ENCODE peak calls at places on chromosomes 16 and 17, in seven cellular contexts. F is HCT116, V is PC-3, K is OCI-LY7, I is neural progenitor cell, X is MM.1S, E is SK-N-SH. C is an unnamed sample.

GRCh38 chr17:19457830-19458271 is 46.8 kb downstream of the RNF112 start:
- DNase-seq in V (no peak), X (no peak), K (no peak), E (no peak), I (peak; percentile 62), F (no peak), C (peak; percentile 59)

GRCh38 chr17:79980246-79981043 is 55.2 kb downstream of the TBC1D16 start:
- DNase-seq in E (peak; percentile 26), K (no peak), F (no peak), I (no peak), X (no peak), V (no peak), C (no peak)

GRCh38 chr17:42463976-42464400 is 5.3 kb downstream of the ATP6V0A1 start:
- DNase-seq in X (no peak), K (no peak), F (no peak), I (no peak), E (no peak), V (no peak), C (no peak)

GRCh38 chr17:46971647-46972300 is 7.3 kb downstream of the RPRML start:
- DNase-seq in E (no peak), F (no peak), V (no peak), I (no peak), K (no peak), X (no peak), C (no peak)

GRCh38 chr17:79872762-79873161 is 33.5 kb upstream of the CBX4 start:
- DNase-seq in I (no peak), V (no peak), X (no peak), E (no peak), F (no peak), K (no peak), C (no peak)

GRCh38 chr17:20174588-20175265 is 165.6 kb downstream of the SPECC1 start:
- DNase-seq in K (no peak), F (peak; percentile 18), I (no peak), E (no peak), V (peak; percentile 84), X (no peak), C (no peak)

GRCh38 chr16:4200000-4200780 is 41.7 kb downstream of the SRL start:
- DNase-seq in E (peak; percentile 86), F (peak; percentile 31), X (peak; percentile 47), I (peak; percentile 63), K (peak; percentile 56), V (peak; percentile 69), C (peak; percentile 76)

GRCh38 chr16:81797443-81797842 is 18.4 kb downstream of the PLCG2 start:
- DNase-seq in K (peak; percentile 80), I (no peak), F (no peak), X (peak; percentile 47), V (no peak), E (no peak), C (no peak)

GRCh38 chr16:58331024-58331707 is 36.3 kb upstream of the PRSS54 start:
- DNase-seq in X (no peak), K (peak; percentile 60), V (no peak), I (peak; percentile 74), F (no peak), E (no peak), C (peak; percentile 89)

GRCh38 chr17:40503154-40503553 is 1.7 kb upstream of the TNS4 start:
- DNase-seq in X (no peak), V (no peak), F (no peak), K (no peak), I (no peak), E (no peak), C (no peak)

GRCh38 chr17:44152875-44153274 is 11.1 kb downstream of the HROB start:
- DNase-seq in X (no peak), V (no peak), E (no peak), K (no peak), I (no peak), F (no peak), C (no peak)

GRCh38 chr17:80599546-80600305 is 55.1 kb downstream of the RPTOR start:
- DNase-seq in X (no peak), F (no peak), I (no peak), E (no peak), K (no peak), V (no peak), C (no peak)

GRCh38 chr17:27873211-27873610 is 20.0 kb downstream of the LYRM9 start:
- DNase-seq in X (no peak), F (no peak), I (no peak), K (no peak), E (no peak), V (no peak), C (no peak)

GRCh38 chr17:6583411-6583810 is 27.1 kb upstream of the PITPNM3 start:
- DNase-seq in K (no peak), E (no peak), I (no peak), X (no peak), V (no peak), F (no peak), C (no peak)

GRCh38 chr16:71723537-71724319 is 773 bp downstream of the PHLPP2 start:
- DNase-seq in V (peak; percentile 73), I (peak; percentile 95), K (peak; percentile 88), X (peak; percentile 93), E (peak; percentile 97), F (peak; percentile 47), C (peak; percentile 85)

GRCh38 chr16:51880776-51881175 is 666.2 kb downstream of the TOX3 start:
- DNase-seq in F (no peak), E (no peak), V (peak; percentile 40), X (no peak), I (no peak), K (no peak), C (no peak)

GRCh38 chr17:66483946-66484345 is 181.5 kb downstream of the PRKCA start:
- DNase-seq in X (no peak), I (no peak), V (no peak), K (no peak), E (no peak), F (no peak), C (no peak)

GRCh38 chr16:72939247-72939646 is 108.7 kb downstream of the ZFHX3 start:
- DNase-seq in K (no peak), E (no peak), X (no peak), F (no peak), V (peak; percentile 56), I (no peak), C (no peak)

GRCh38 chr16:68040506-68041288 is 17.6 kb downstream of the DUS2 start:
- DNase-seq in E (peak; percentile 82), V (peak; percentile 60), X (peak; percentile 82), I (peak; percentile 81), F (peak; percentile 63), K (peak; percentile 88), C (peak; percentile 92)

GRCh38 chr16:30349695-30350094 is 5.4 kb downstream of the CD2BP2 start:
- DNase-seq in K (peak; percentile 95), E (no peak), I (no peak), V (no peak), F (no peak), X (no peak), C (no peak)

GRCh38 chr17:2034157-2034556 is 4.2 kb downstream of the DPH1 start:
- DNase-seq in V (no peak), E (no peak), X (no peak), I (no peak), F (no peak), K (peak; percentile 35), C (no peak)

GRCh38 chr16:85556456-85557082 is 56.6 kb upstream of the GSE1 start:
- DNase-seq in X (peak; percentile 50), V (peak; percentile 29), K (peak; percentile 69), E (peak; percentile 77), F (no peak), I (peak; percentile 71), C (peak; percentile 80)

GRCh38 chr16:54411555-54411954 is 125.0 kb upstream of the IRX3 start:
- DNase-seq in X (no peak), E (no peak), K (no peak), I (peak; percentile 30), V (no peak), F (no peak), C (peak; percentile 60)

GRCh38 chr17:59903455-59903854 is 10.5 kb downstream of the RPS6KB1 start:
- DNase-seq in E (no peak), V (no peak), X (no peak), I (no peak), F (no peak), K (no peak), C (no peak)

GRCh38 chr16:84286568-84287220 is 8.0 kb upstream of the WFDC1 start:
- DNase-seq in E (no peak), F (no peak), V (no peak), K (no peak), X (no peak), I (no peak), C (no peak)

DNA sequence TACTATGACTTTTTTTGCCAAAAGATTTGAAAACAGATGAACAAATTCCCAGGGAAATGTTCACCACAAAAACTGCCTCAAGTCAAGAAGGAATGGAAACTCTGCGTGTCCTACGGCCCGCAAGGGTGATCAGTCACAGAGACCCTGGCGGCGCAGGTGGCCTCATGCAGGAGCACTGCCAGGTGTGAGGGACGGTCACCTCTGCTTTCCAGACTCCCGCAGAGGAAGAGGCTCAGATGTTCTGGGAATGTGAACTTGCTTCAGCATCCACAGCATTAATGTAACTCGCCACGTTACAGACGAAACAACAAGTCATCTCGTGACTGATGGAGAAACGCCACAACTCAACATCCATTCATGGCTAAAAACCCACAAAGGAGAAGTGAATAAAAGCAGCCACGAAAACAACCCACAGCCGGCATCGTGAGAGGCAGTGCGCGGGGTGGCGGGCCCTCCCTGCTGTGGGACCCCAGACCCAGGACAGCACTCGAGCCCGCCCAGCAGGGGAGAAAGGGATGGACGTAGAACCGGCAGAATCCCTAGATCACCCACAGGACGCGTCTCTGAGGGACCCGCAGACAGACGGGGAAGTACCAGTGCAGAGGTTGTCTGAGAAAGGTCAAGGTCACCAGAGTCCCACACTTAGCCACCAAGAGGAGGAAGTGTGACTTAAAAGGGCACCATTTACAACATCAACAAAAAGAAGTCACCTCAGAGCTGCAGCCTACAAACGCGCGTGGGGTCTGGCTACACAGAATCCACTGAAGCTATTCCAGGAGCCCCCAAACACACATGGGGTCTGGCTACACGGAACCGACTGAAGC is 76.9 kb upstream of the GNG13 start:
- DNase-seq in K (no peak), E (no peak), I (no peak), F (no peak), V (no peak), X (no peak), C (no peak)
- TF ChIP-seq EZH2phosphoT487 in K (no peak), E (no peak), I (no peak), F (no peak), V (no peak), X (no peak), C (no peak)

GRCh38 chr16:22386976-22387375 is 12.6 kb upstream of the CDR2 start:
- DNase-seq in X (no peak), V (peak; percentile 88), F (no peak), K (no peak), I (no peak), E (no peak), C (no peak)
- H3K4me2 ChIP-seq in X (no peak overlapping the region), V (peak overlapping the region; percentile 51), F (peak overlapping the region; percentile 57), K (no peak overlapping the region), I (no peak overlapping the region), E (no peak overlapping the region), C (no peak overlapping the region)

GRCh38 chr16:10879681-10880589 is 2.9 kb downstream of the CIITA start:
- DNase-seq in E (no peak), F (no peak), X (no peak), K (no peak), V (no peak), I (no peak), C (no peak)
- H3K4me3 ChIP-seq in E (no peak overlapping the region), F (no peak overlapping the region), X (peak overlapping the region; percentile 72), K (peak overlapping the region; percentile 87), V (no peak overlapping the region), I (no peak overlapping the region), C (peak overlapping the region; percentile 66)

GRCh38 chr17:48631693-48632578 is 5.8 kb upstream of the HOXB9 start:
- DNase-seq in I (no peak), K (no peak), F (no peak), X (no peak), E (no peak), V (no peak), C (peak; percentile 19)
- TF ChIP-seq EZH2phosphoT487 in I (no peak), K (no peak), F (no peak), X (no peak), E (no peak), V (no peak), C (no peak)

GRCh38 chr17:37762669-37763068 is 17.8 kb upstream of the HNF1B start:
- DNase-seq in K (no peak), F (no peak), V (no peak), E (no peak), I (no peak), X (no peak), C (no peak)
- H3K4me2 ChIP-seq in K (no peak overlapping the region), F (no peak overlapping the region), V (no peak overlapping the region), E (no peak overlapping the region), I (no peak overlapping the region), X (no peak overlapping the region), C (no peak overlapping the region)

C was measured in GM23338.